ENCODE peak calls at places on chromosome 3, in seven cellular contexts. T, N, J, Z, V, K and U are unnamed samples.
A peak's percentile ranks its signal among the peaks of the same experiment; 100 is the strongest.

GRCh38 chr3:28612232-28612631 is 263.6 kb upstream of the AZI2 start:
- DNase-seq in Z (no peak), N (no peak), J (no peak), T (peak; percentile 8), K (no peak), V (no peak), U (no peak)

GRCh38 chr3:28292622-28293021 is 51.2 kb downstream of the CMC1 start:
- DNase-seq in J (no peak), Z (no peak), V (no peak), K (no peak), T (no peak), N (no peak), U (no peak)

GRCh38 chr3:34183114-34183513 is 384.7 kb downstream of the PDCD6IP start:
- DNase-seq in V (no peak), Z (no peak), N (no peak), K (no peak), J (no peak), T (no peak), U (no peak)

GRCh38 chr3:8094415-8094814 is 407.2 kb upstream of the LMCD1 start:
- DNase-seq in T (no peak), Z (no peak), N (no peak), K (no peak), J (no peak), V (no peak), U (no peak)

GRCh38 chr3:178500631-178501030 is 35.6 kb upstream of the KCNMB2 start:
- DNase-seq in T (no peak), Z (no peak), J (no peak), N (no peak), K (no peak), V (peak; percentile 47), U (no peak)

GRCh38 chr3:175457301-175457700 is 598.2 kb downstream of the NAALADL2 start:
- DNase-seq in N (no peak), T (no peak), K (no peak), V (no peak), Z (no peak), J (no peak), U (no peak)

GRCh38 chr3:194579091-194579606 is 54.1 kb downstream of the TMEM44 start:
- DNase-seq in J (no peak), N (no peak), T (no peak), K (no peak), V (no peak), Z (no peak), U (no peak)

GRCh38 chr3:48088056-48088748 is 72.0 kb upstream of the MAP4 start:
- DNase-seq in T (peak; percentile 64), V (peak; percentile 29), N (no peak), J (no peak), K (no peak), Z (peak; percentile 38), U (no peak)

GRCh38 chr3:184562146-184562861 is 719 bp downstream of the EPHB3 start:
- DNase-seq in Z (no peak), T (peak; percentile 31), N (no peak), V (no peak), J (no peak), K (no peak), U (no peak)